ENCODE peak calls at places on chromosome 13, in ten cellular contexts. O, L, I, X, T, G, J, Z, E and H are unnamed samples.
A peak's percentile ranks its signal among the peaks of the same experiment; 100 is the strongest.

GRCh38 chr13:42102961-42103688 is 54.7 kb downstream of the DGKH start:
- DNase-seq in O (no peak), L (no peak), I (no peak), X (no peak), T (no peak), G (no peak), J (no peak), Z (no peak), E (no peak), H (no peak)

GRCh38 chr13:25798998-25799397 is 252.8 kb downstream of the SHISA2 start:
- DNase-seq in O (no peak), L (no peak), I (no peak), X (no peak), T (no peak), G (no peak), J (no peak), Z (no peak), E (no peak), H (no peak)

GRCh38 chr13:23639672-23640275 is 69.6 kb downstream of the TNFRSF19 start:
- DNase-seq in O (no peak), L (no peak), I (no peak), X (no peak), T (no peak), G (no peak), J (no peak), Z (no peak), E (no peak), H (no peak)

GRCh38 chr13:102040812-102041211 is 361.0 kb downstream of the FGF14 start:
- DNase-seq in O (no peak), L (no peak), I (no peak), X (no peak), T (no peak), G (no peak), J (no peak), Z (no peak), E (no peak), H (no peak)

GRCh38 chr13:19048381-19048780 is 133.2 kb downstream of the TUBA3C start:
- DNase-seq in O (no peak), L (no peak), I (no peak), X (no peak), T (no peak), G (no peak), J (no peak), Z (no peak), E (no peak), H (no peak)

GRCh38 chr13:29571876-29572570 is 23.5 kb downstream of the SLC7A1 start:
- DNase-seq in O (no peak), L (no peak), I (no peak), X (peak; percentile 50), T (no peak), G (no peak), J (no peak), Z (no peak), E (no peak), H (no peak)

GRCh38 chr13:38147050-38147449 is 202.6 kb upstream of the UFM1 start:
- DNase-seq in O (no peak), L (no peak), I (no peak), X (no peak), T (no peak), G (no peak), J (no peak), Z (no peak), E (no peak), H (no peak)

GRCh38 chr13:36160297-36160696 is 29.1 kb upstream of the DCLK1 start:
- DNase-seq in O (no peak), L (no peak), I (no peak), X (no peak), T (no peak), G (no peak), J (no peak), Z (no peak), E (no peak), H (no peak)

GRCh38 chr13:113837554-113838355 is 26.1 kb downstream of the GAS6 start:
- DNase-seq in O (peak; percentile 91), L (peak; percentile 84), I (peak; percentile 97), X (peak; percentile 97), T (peak; percentile 54), G (peak; percentile 93), J (no peak), Z (peak; percentile 98), E (no peak), H (no peak)

GRCh38 chr13:39462456-39462855 is 140.5 kb downstream of the LHFPL6 start:
- DNase-seq in O (no peak), L (no peak), I (peak; percentile 10), X (no peak), T (no peak), G (no peak), J (no peak), Z (no peak), E (no peak), H (no peak)

GRCh38 chr13:33279898-33280549 is 5.5 kb downstream of the STARD13 start:
- DNase-seq in O (no peak), L (no peak), I (peak; percentile 96), X (no peak), T (no peak), G (no peak), J (no peak), Z (no peak), E (no peak), H (no peak)

GRCh38 chr13:21675095-21676007 is 4.5 kb downstream of the FGF9 start:
- DNase-seq in O (no peak), L (peak; percentile 50), I (no peak), X (no peak), T (peak; percentile 29), G (no peak), J (peak; percentile 19), Z (peak; percentile 60), E (peak; percentile 23), H (peak; percentile 44)

GRCh38 chr13:99895999-99896695 is 75.4 kb downstream of the ZIC5 start:
- DNase-seq in O (no peak), L (no peak), I (no peak), X (no peak), T (no peak), G (no peak), J (no peak), Z (no peak), E (peak; percentile 47), H (no peak)

GRCh38 chr13:107545946-107546502 is 669.3 kb downstream of the LIG4 start:
- DNase-seq in O (no peak), L (no peak), I (no peak), X (no peak), T (no peak), G (no peak), J (no peak), Z (no peak), E (no peak), H (no peak)

GRCh38 chr13:55090612-55091011 is 2050.1 kb upstream of the PRR20A start:
- DNase-seq in O (no peak), L (no peak), I (no peak), X (no peak), T (no peak), G (no peak), J (no peak), Z (no peak), E (no peak), H (no peak)

DNA sequence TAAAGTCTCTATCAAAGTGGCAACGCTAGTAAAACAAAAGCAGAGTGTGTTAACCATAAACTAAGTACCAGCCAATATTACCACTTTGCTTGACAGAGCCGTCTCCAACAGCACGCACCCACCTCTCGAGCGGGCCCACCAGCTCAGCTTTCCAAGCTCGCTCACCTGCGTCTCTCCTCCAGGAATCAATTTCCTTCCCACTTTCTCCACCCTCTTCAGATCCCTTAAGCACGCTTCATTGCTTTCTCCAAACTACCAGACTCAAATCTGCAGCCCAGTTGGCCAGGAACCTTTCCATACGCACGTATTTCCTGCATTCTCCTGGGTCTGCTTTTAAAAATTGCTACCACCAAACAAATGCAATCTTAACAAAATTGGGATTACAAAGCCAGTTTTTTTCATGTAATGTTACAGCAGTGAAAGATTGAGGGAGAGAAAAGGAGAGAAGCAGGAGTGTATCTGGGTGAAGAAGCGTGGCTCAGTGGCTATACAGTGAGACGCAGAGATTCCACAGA is 1.5 kb downstream of the ENOX1 start:
- DNase-seq in O (no peak), L (no peak), I (no peak), X (no peak), T (no peak), G (no peak), J (no peak), Z (no peak), E (no peak), H (no peak)
- H3K27ac ChIP-seq in O (peak overlapping the region; percentile 49), L (no peak overlapping the region), I (no peak overlapping the region), X (no peak overlapping the region), T (peak overlapping the region; percentile 50), G (no peak overlapping the region), J (no peak overlapping the region), Z (peak overlapping the region; percentile 86), E (no peak overlapping the region), H (no peak overlapping the region)

DNA sequence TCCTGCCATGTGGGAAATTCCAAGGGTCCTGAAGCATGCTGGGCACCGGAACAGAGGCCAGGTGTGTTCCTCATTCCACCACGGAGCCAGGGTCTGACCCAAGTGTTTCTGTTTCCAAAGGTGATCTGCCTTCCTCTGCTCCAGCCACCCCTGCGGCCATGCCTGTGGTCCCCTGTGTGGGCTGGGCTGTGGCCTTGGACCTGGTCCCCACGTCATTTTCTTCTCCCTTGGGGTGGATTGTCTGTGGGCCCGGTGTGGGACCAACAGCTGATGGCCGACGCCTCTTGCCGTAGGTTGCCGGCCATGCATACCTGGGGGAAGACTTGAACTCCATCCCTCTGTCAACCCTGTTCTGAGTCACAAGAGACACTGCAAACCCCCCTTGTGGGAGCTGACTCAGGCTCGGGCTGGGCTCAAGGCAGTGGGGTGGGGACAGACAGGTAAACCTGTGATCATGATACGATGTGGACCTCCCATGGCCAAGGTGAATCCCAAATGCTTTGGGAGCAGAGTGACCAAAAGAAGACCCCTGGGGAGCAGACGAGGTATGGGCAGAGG is 35.0 kb downstream of the ATP11A start:
- DNase-seq in O (no peak), L (no peak), I (no peak), X (no peak), T (no peak), G (no peak), J (no peak), Z (no peak), E (no peak), H (no peak)
- H3K27ac ChIP-seq in O (no peak overlapping the region), L (peak overlapping the region; percentile 33), I (no peak overlapping the region), X (no peak overlapping the region), T (no peak overlapping the region), G (no peak overlapping the region), J (no peak overlapping the region), Z (peak overlapping the region; percentile 93), E (no peak overlapping the region), H (no peak overlapping the region)

DNA sequence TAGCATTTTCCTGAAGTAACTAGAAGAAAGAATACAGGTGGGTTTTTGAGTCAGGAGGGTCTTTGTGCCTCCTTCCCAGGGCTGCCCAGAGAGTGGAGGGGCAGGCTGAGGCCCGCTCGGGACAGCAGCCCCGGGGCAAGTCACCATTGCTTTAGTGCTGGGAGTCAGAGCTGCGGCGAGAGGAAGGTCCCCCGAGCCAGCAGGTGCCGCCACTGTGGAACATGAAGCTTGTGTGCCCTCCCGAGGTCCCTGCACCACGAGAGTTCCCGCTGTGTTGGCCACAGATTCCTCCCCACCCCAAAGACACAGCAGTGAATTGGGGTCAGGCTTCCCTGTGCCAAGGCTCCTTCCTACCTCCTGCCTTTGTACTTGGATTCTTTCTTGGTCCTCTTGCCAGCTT is 50.9 kb upstream of the TEX29 start:
- DNase-seq in O (no peak), L (no peak), I (no peak), X (no peak), T (no peak), G (no peak), J (no peak), Z (no peak), E (no peak), H (no peak)
- H3K27ac ChIP-seq in O (peak overlapping the region; percentile 84), L (no peak overlapping the region), I (no peak overlapping the region), X (peak overlapping the region; percentile 50), T (peak overlapping the region; percentile 37), G (peak overlapping the region; percentile 35), J (no peak overlapping the region), Z (no peak overlapping the region), E (no peak overlapping the region), H (no peak overlapping the region)

GRCh38 chr13:97364031-97364430 is 69.9 kb upstream of the RAP2A start:
- DNase-seq in O (no peak), L (no peak), I (no peak), X (no peak), T (no peak), G (no peak), J (no peak), Z (no peak), E (no peak), H (no peak)
- H3K27ac ChIP-seq in O (no peak overlapping the region), L (no peak overlapping the region), I (no peak overlapping the region), X (no peak overlapping the region), T (no peak overlapping the region), G (no peak overlapping the region), J (no peak overlapping the region), Z (no peak overlapping the region), E (no peak overlapping the region), H (no peak overlapping the region)